ENCODE peak calls at places on chromosomes 7 and 10, in nine cellular contexts. F is cardiac fibroblast, J is HCT116, D is body of pancreas, I is GM12878, U is fibroblast of pulmonary artery, V is cardiac muscle cell, L is AG10803, P is left ventricle myocardium inferior. S is an unnamed sample.

GRCh38 chr10:34280599-34281374 is 534.3 kb downstream of the PARD3 start:
- DNase-seq in J (no peak), I (no peak), L (peak), P (no peak), V (peak), F (peak), U (peak), D (peak), S (no peak)

GRCh38 chr10:34157501-34157900 is 657.6 kb downstream of the PARD3 start:
- DNase-seq in D (no peak), P (no peak), U (peak), F (peak), I (no peak), J (no peak), V (no peak), L (peak), S (no peak)

GRCh38 chr7:155144371-155144770 is 74.2 kb downstream of the HTR5A start:
- DNase-seq in V (no peak), P (no peak), L (no peak), U (no peak), J (no peak), D (no peak), I (no peak), F (no peak), S (no peak)

GRCh38 chr10:4720463-4720862 is 105.5 kb upstream of the AKR1E2 start:
- DNase-seq in V (peak), U (peak), P (no peak), D (no peak), F (peak), L (peak), J (no peak), I (no peak), S (no peak)

GRCh38 chr7:139727151-139727705 is 50.6 kb downstream of the HIPK2 start:
- DNase-seq in I (no peak), J (no peak), L (peak), U (peak), F (peak), P (no peak), D (no peak), V (peak), S (no peak)

GRCh38 chr10:53997953-53998352 is 803.1 kb downstream of the PCDH15 start:
- DNase-seq in P (no peak), U (no peak), V (no peak), L (no peak), D (no peak), I (no peak), F (no peak), J (no peak), S (no peak)

GRCh38 chr10:9198611-9199010 is 1144.1 kb downstream of the GATA3 start:
- DNase-seq in J (no peak), D (no peak), F (peak), I (no peak), L (peak), V (peak), U (peak), P (no peak), S (no peak)

GRCh38 chr7:105769951-105770628 is 106.3 kb downstream of the ATXN7L1 start:
- DNase-seq in J (peak), P (no peak), D (no peak), U (no peak), L (peak), I (no peak), F (peak), V (no peak), S (peak)

GRCh38 chr7:74312418-74313021 is 23.3 kb downstream of the CLIP2 start:
- DNase-seq in L (no peak), P (no peak), U (no peak), V (no peak), D (no peak), F (no peak), I (no peak), J (peak), S (no peak)

GRCh38 chr10:107546239-107546638 is 381.7 kb upstream of the SORCS1 start:
- DNase-seq in V (peak), F (peak), J (no peak), I (no peak), D (no peak), L (peak), U (peak), P (no peak), S (peak)

GRCh38 chr7:136845899-136846465 is 22.5 kb upstream of the CHRM2 start:
- DNase-seq in F (no peak), J (no peak), V (no peak), L (peak), P (no peak), D (no peak), U (no peak), I (no peak), S (no peak)

GRCh38 chr7:142718314-142718713 is 31.0 kb upstream of the PRSS1 start:
- DNase-seq in P (no peak), F (no peak), L (no peak), V (no peak), D (no peak), I (no peak), J (no peak), U (no peak), S (no peak)

GRCh38 chr7:138014686-138015085 is 12.8 kb upstream of the CREB3L2 start:
- DNase-seq in J (no peak), P (no peak), I (no peak), D (no peak), F (no peak), V (no peak), U (no peak), L (no peak), S (no peak)

GRCh38 chr7:5872326-5872725 is 8.3 kb upstream of the OCM start:
- DNase-seq in I (no peak), V (peak), J (no peak), D (no peak), U (no peak), F (peak), P (no peak), L (no peak), S (no peak)

GRCh38 chr7:87806150-87806549 is 70.0 kb downstream of the SLC25A40 start:
- DNase-seq in D (no peak), V (no peak), J (no peak), F (no peak), P (no peak), I (no peak), U (no peak), L (no peak), S (no peak)

GRCh38 chr10:124279298-124279697 is 139.4 kb downstream of the OAT start:
- DNase-seq in L (no peak), V (no peak), I (no peak), J (no peak), U (no peak), P (no peak), F (no peak), D (no peak), S (no peak)

GRCh38 chr7:98458090-98458875 is 57.4 kb upstream of the BAIAP2L1 start:
- DNase-seq in V (no peak), P (no peak), L (no peak), I (no peak), U (no peak), F (no peak), J (no peak), D (no peak), S (no peak)

GRCh38 chr7:158085741-158086695 is 501.6 kb downstream of the PTPRN2 start:
- DNase-seq in J (no peak), U (no peak), F (no peak), V (no peak), I (no peak), L (no peak), P (no peak), D (no peak), S (no peak)

GRCh38 chr7:141012044-141012685 is 2.6 kb downstream of the MRPS33 start:
- DNase-seq in D (peak), J (peak), I (peak), V (peak), U (peak), L (peak), F (peak), P (peak), S (peak)

GRCh38 chr7:155189600-155189989 is 108.1 kb upstream of the INSIG1 start:
- DNase-seq in U (no peak), D (no peak), L (no peak), F (no peak), P (no peak), I (no peak), V (no peak), J (no peak), S (no peak)

GRCh38 chr10:21724695-21725371 is 190.8 kb downstream of the MLLT10 start:
- DNase-seq in U (peak), V (peak), J (peak), I (peak), D (peak), F (peak), P (peak), L (peak), S (peak)

GRCh38 chr10:75899816-75900357 is 468.5 kb downstream of the LRMDA start:
- DNase-seq in L (no peak), D (no peak), I (no peak), P (no peak), U (no peak), V (no peak), F (no peak), J (no peak), S (no peak)

GRCh38 chr7:85021090-85021704 is 165.7 kb downstream of the SEMA3D start:
- DNase-seq in V (peak), J (no peak), D (no peak), F (peak), L (peak), I (no peak), P (no peak), U (peak), S (peak)
- TF ChIP-seq CTCF in V (peak), J (peak), D (no peak), F (peak), L (peak), I (no peak), P (peak), U (peak), S (peak)

DNA sequence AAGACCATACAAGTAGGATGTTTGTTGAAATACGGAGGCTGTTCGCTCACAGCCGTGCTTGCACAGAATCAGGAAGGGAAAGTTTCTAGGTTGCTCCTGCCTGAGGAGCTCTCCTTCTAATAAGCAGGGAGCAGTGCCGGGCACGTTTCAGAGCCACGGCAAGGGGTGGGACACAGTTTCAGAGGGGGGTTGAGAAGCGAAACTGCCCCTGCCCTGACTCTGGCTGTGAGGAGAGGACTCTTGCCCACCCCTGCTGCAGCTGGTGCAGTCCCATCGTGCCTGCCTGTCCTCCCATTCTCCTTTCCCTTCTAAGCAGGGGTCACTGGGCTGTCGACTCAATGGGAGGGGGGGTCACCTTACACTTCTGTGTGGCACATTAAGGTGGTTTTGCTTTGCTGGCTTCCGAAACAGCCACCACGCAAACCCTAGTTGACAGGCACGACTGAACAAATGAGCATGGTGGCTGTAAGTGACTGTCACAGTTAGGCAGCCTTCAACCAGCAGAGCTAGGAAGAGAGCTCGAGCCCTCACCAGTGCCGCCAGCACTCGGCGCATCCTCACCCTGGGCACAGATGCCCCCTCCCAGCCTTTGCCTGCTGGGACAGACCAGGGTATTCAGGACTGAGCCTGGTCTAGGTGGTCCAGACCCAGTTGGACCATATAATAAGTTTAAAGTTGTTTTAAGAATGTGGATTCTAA is 37.5 kb downstream of the ZNF467 start:
- DNase-seq in F (no peak), P (no peak), V (no peak), D (no peak), I (no peak), U (no peak), L (no peak), J (no peak), S (no peak)
- TF ChIP-seq CTCF in F (no peak), P (no peak), V (no peak), D (no peak), I (no peak), U (no peak), L (no peak), J (no peak), S (no peak)

GRCh38 chr10:102003541-102003940 is 52.4 kb downstream of the ARMH3 start:
- DNase-seq in L (no peak), I (no peak), P (no peak), F (peak), V (peak), J (no peak), U (peak), D (no peak), S (no peak)
- TF ChIP-seq CTCF in L (no peak), I (no peak), P (no peak), F (no peak), V (no peak), J (no peak), U (no peak), D (no peak), S (no peak)

GRCh38 chr10:78523453-78523852 is 489.8 kb downstream of the RPS24 start:
- DNase-seq in D (no peak), I (no peak), V (no peak), J (no peak), U (no peak), L (no peak), F (no peak), P (no peak), S (no peak)

GRCh38 chr10:78524342-78524741 is 490.7 kb downstream of the RPS24 start:
- DNase-seq in I (no peak), P (no peak), D (no peak), L (no peak), V (no peak), U (no peak), F (no peak), J (no peak), S (no peak)

GRCh38 chr10:78518224-78518623 is 484.6 kb downstream of the RPS24 start:
- DNase-seq in U (no peak), L (no peak), P (no peak), D (no peak), V (no peak), I (no peak), F (no peak), J (no peak), S (no peak)

GRCh38 chr10:78524941-78525340 is 491.3 kb downstream of the RPS24 start:
- DNase-seq in F (no peak), D (no peak), U (no peak), P (no peak), V (no peak), L (no peak), J (no peak), I (no peak), S (no peak)

DNA sequence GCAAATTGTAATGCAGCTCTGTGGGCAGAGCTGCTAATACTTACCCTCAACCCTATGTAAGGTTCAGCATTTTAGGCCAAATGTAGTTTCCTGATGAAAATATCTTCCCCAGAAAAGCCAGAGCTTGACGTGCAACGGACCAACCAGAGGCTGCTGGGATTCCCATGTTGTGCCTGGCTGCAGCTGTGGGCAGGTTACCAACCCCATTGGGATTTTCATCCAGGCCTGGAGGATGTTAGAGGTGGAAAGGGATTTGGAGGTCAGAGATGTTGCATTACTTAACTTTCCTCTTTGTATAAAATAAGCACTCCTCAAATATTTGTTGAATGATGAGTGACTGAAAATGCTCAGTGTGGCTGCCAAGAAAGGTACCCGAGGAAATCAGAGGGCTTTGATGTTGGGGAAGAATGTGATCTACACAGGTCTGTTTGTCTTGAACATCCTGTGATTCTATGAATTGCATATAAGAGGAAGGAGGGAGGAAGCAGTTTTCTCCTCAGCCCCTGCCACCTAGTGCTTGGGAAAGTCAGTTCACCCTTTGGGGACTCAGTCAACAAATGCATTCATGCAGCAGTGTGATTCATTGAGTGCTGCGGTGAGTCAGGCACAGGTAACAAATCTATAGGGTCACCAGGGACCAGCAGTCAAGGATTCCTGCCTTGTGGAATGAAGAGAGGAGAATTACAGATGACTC is 487.2 kb downstream of the RPS24 start:
- DNase-seq in J (peak), L (peak), F (peak), D (no peak), U (peak), V (peak), P (no peak), I (no peak), S (peak)
- TF ChIP-seq CTCF in J (peak), L (peak), F (peak), D (peak), U (peak), V (peak), P (peak), I (no peak), S (no peak)

GRCh38 chr10:15167411-15168295 is 840 bp downstream of the NMT2 start:
- DNase-seq in I (no peak), U (peak), D (peak), P (peak), L (peak), F (peak), V (peak), J (peak), S (peak)

GRCh38 chr10:15169555-15170407 is 1.3 kb upstream of the NMT2 start:
- DNase-seq in F (no peak), J (no peak), V (no peak), P (no peak), L (peak), D (peak), U (no peak), I (no peak), S (no peak)

GRCh38 chr10:15168781-15169554 is 475 bp upstream of the NMT2 start:
- DNase-seq in P (peak), L (peak), F (peak), V (peak), J (peak), U (peak), D (peak), I (peak), S (peak)

GRCh38 chr10:15166325-15166724 is 2.2 kb downstream of the NMT2 start:
- DNase-seq in I (no peak), D (no peak), P (no peak), V (peak), U (no peak), F (no peak), J (no peak), L (no peak), S (no peak)

DNA sequence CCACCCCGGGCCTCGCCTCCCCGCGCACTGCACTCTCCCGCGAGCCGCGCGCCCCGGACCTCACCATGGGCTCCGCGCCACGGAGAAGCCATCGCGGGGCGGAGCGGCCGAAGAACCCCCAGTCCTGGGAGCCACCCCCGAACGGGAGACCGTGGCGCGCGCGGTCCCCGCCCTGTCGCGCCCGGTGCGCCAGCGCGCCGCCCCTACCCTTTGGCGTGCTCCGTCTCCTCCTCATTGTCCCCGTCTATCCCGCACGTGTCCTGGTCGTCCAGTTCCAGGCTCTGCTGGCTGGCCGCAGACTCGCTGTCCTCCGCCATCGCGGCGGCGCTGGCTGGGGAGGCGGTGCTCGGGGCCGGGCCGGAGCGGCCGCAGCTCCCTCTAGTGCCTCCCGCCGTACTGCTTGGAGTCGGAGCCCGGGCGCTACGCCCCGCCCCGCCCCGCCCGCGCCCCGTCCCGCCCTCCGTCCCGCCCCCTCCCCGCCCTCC is at the start of gene NMT2:
- DNase-seq in U (no peak), V (no peak), D (no peak), P (peak), I (no peak), J (peak), F (no peak), L (no peak), S (peak)
- TF ChIP-seq CTCF in U (no peak), V (peak), D (peak), P (peak), I (peak), J (peak), F (peak), L (peak), S (peak)

DNA sequence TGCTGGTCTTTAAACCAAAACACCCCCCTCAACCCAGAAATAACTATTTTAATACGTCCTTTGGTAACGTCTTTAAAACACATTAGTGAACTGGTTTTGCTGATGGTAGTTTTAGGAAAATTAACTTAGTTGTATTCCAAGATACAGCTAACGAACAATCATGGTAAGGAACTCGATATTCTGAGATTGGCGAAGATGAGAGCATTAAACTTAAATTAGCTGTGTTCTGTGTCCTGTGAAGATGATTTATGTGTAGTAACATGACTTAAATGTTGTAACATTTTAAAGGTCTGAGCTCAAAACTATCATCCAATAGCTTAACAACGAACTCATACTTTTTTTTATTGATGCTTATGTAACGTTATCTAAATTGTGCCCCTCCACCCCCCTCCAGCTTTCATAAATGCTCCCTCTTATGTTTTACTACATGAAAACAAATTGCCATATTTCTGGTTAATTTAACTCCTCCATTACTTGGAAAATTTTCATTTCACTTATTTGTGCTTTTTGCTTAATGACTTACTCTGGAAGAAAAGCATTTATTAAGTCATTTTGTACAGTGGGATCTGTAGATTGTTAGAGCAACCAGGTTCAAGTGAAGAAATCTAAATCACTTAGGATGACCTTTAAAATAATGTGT is 1.7 kb downstream of the SDK1 start:
- DNase-seq in J (no peak), U (no peak), L (no peak), I (no peak), P (no peak), V (no peak), D (no peak), F (no peak), S (no peak)
- TF ChIP-seq CTCF in J (no peak), U (no peak), L (no peak), I (no peak), P (no peak), V (no peak), D (no peak), F (no peak), S (no peak)

DNA sequence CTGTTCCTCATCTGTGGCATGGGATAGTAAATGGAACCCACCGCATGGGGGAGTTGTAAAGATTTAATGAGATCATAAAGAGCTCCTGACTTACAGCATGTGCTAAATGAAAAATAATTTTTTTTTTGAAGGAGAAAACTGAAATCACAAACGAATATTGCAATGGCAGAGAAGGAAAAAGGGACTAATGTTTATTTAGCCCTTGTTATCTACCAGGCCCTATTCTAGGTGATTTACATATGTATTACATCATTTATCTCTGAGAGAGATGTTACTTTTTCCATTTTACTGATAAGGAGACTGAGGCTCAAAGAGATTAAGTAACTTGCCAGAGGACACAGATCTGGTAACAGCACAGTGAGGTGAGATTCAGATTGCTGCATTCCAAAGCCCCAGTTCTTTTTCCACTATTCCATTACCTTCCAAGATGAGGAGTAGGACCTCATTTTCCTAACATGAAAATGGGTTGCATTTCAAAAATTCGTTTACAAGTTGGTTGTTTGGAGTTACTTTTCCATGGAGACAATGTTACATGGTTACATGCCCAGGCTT is 28.6 kb downstream of the VCL start:
- DNase-seq in F (no peak), P (no peak), V (no peak), U (no peak), D (no peak), I (no peak), L (no peak), J (no peak), S (no peak)
- TF ChIP-seq CTCF in F (no peak), P (no peak), V (peak), U (peak), D (no peak), I (no peak), L (no peak), J (no peak), S (peak)

S was measured in A673.